ENCODE peak calls at places on chromosomes 2 and 18, in seven cellular contexts. T is tibial artery, Z is AG09319, X is fibroblast of the aortic adventitia, H is AG10803, B is PC-3, U is SK-N-SH. J is an unnamed sample.

GRCh38 chr2:58299123-58299522 is 58.0 kb upstream of the FANCL start:
- DNase-seq in Z (no peak), U (no peak), X (no peak), B (peak), H (no peak), T (no peak), J (no peak)

GRCh38 chr2:226151157-226151556 is 648.5 kb downstream of the IRS1 start:
- DNase-seq in X (no peak), Z (no peak), T (no peak), H (no peak), B (no peak), U (no peak), J (no peak)

GRCh38 chr2:55668956-55669355 is 24.7 kb downstream of the PNPT1 start:
- DNase-seq in H (no peak), Z (no peak), X (no peak), T (no peak), B (no peak), U (no peak), J (no peak)

GRCh38 chr2:205692095-205692494 is 9.8 kb downstream of the NRP2 start:
- DNase-seq in H (peak), U (no peak), B (peak), T (no peak), Z (no peak), X (peak), J (no peak)

GRCh38 chr2:220263300-220263699 is 635.9 kb downstream of the SLC4A3 start:
- DNase-seq in T (no peak), X (no peak), B (no peak), U (no peak), H (no peak), Z (no peak), J (no peak)

GRCh38 chr2:46854260-46854659 is 61.3 kb downstream of the MCFD2 start:
- DNase-seq in X (peak), B (no peak), U (no peak), T (peak), Z (no peak), H (no peak), J (no peak)

GRCh38 chr18:41842886-41843285 is 112.1 kb upstream of the PIK3C3 start:
- DNase-seq in U (no peak), T (no peak), Z (no peak), B (peak), X (no peak), H (no peak), J (no peak)

GRCh38 chr2:219688560-219689445 is 61.4 kb downstream of the SLC4A3 start:
- DNase-seq in Z (no peak), X (peak), T (peak), B (peak), U (no peak), H (peak), J (peak)

GRCh38 chr18:35337256-35337655 is 7.0 kb downstream of the ZNF24 start:
- DNase-seq in Z (no peak), U (no peak), T (no peak), H (no peak), X (no peak), B (no peak), J (no peak)

GRCh38 chr2:37377187-37377532 is 32.7 kb downstream of the QPCT start:
- DNase-seq in H (peak), U (no peak), X (peak), T (no peak), B (peak), Z (no peak), J (no peak)

GRCh38 chr2:30231726-30232026 is 342 bp downstream of the LBH start:
- DNase-seq in U (no peak), B (no peak), Z (no peak), X (no peak), H (no peak), T (no peak), J (no peak)

GRCh38 chr2:119548516-119549120 is 4.4 kb downstream of the CFAP221 start:
- DNase-seq in H (no peak), U (no peak), T (no peak), B (no peak), X (no peak), Z (no peak), J (no peak)

GRCh38 chr18:27447930-27448329 is 262.8 kb upstream of the CHST9 start:
- DNase-seq in T (no peak), X (no peak), B (no peak), U (no peak), Z (no peak), H (no peak), J (no peak)

GRCh38 chr18:2441544-2441943 is 129.8 kb downstream of the METTL4 start:
- DNase-seq in Z (no peak), T (no peak), B (peak), X (no peak), U (no peak), H (peak), J (peak)

GRCh38 chr2:133490412-133490958 is 77.8 kb downstream of the NCKAP5 start:
- DNase-seq in H (no peak), Z (no peak), B (no peak), U (no peak), T (no peak), X (peak), J (no peak)

GRCh38 chr18:58205087-58205779 is 161.2 kb downstream of the NEDD4L start:
- DNase-seq in U (no peak), B (no peak), Z (peak), X (peak), H (peak), T (no peak), J (no peak)

GRCh38 chr2:113088173-113088992 is 20.6 kb downstream of the IL1F10 start:
- DNase-seq in T (no peak), X (no peak), Z (no peak), B (no peak), U (no peak), H (no peak), J (no peak)

GRCh38 chr18:79399275-79400081 is 3.7 kb downstream of the NFATC1 start:
- DNase-seq in B (no peak), H (no peak), T (no peak), U (no peak), X (no peak), Z (no peak), J (no peak)

GRCh38 chr18:50981381-50981780 is 13.5 kb downstream of the ELAC1 start:
- DNase-seq in T (no peak), X (no peak), U (no peak), B (no peak), Z (no peak), H (peak), J (no peak)

GRCh38 chr2:24258718-24259117 is 83.9 kb downstream of the FAM228A start:
- DNase-seq in T (no peak), X (no peak), H (no peak), U (no peak), B (no peak), Z (no peak), J (no peak)

GRCh38 chr2:18345848-18346247 is 214.6 kb downstream of the RDH14 start:
- DNase-seq in U (no peak), T (no peak), X (peak), Z (no peak), H (peak), B (peak), J (no peak)

GRCh38 chr18:10379511-10379910 is 74.9 kb upstream of the APCDD1 start:
- DNase-seq in Z (no peak), T (no peak), U (no peak), H (peak), B (peak), X (no peak), J (peak)

GRCh38 chr18:56302161-56302560 is 336.2 kb downstream of the TXNL1 start:
- DNase-seq in B (no peak), H (no peak), X (no peak), Z (no peak), U (no peak), T (no peak), J (no peak)

GRCh38 chr18:48161911-48162698 is 231.6 kb upstream of the SMAD2 start:
- DNase-seq in H (no peak), X (no peak), Z (no peak), B (no peak), T (no peak), U (no peak), J (no peak)

GRCh38 chr2:118292991-118293390 is 204.7 kb downstream of the INSIG2 start:
- DNase-seq in T (no peak), B (peak), H (peak), Z (no peak), X (peak), U (no peak), J (no peak)

GRCh38 chr2:170711774-170712652 is 3.1 kb upstream of the SP5 start:
- DNase-seq in B (no peak), Z (no peak), T (no peak), H (no peak), X (no peak), U (no peak), J (no peak)

GRCh38 chr2:71556811-71557210 is 103.5 kb downstream of the DYSF start:
- DNase-seq in X (no peak), H (no peak), Z (no peak), B (no peak), U (no peak), T (no peak), J (no peak)

GRCh38 chr18:53219853-53220252 is 879.9 kb downstream of the DCC start:
- DNase-seq in T (no peak), U (no peak), Z (no peak), H (no peak), X (no peak), B (no peak), J (no peak)

DNA sequence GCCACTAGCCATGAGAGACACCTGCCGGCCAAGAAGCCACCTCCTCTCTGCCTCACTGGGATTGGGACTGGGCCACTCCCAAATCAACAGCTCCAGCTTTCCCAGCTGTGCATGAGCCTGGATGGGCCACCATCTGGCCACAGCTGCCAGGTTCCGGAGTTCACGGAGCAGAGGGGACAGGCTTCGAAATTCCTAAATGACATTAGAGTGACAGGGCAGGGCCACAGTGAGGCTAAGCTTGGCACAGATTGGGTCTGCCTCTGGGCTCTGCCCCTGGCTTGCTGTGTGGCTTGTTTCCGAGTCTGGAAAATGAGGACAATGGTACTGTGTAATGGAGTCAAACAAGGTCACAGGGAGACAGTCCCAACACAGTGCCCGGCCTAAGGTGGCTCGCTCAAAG is 6.5 kb downstream of the DIPK1C start:
- DNase-seq in H (no peak), T (peak), Z (no peak), U (no peak), B (no peak), X (no peak), J (no peak)
- TF ChIP-seq CTCF in H (no peak), T (no peak), Z (no peak), U (no peak), B (no peak), X (no peak), J (no peak)

GRCh38 chr2:69911985-69912563 is 2.8 kb upstream of the MXD1 start:
- DNase-seq in U (peak), Z (no peak), H (peak), T (no peak), B (peak), X (peak), J (no peak)
- TF ChIP-seq CTCF in U (peak), Z (peak), H (peak), T (peak), B (peak), X (peak), J (peak)

DNA sequence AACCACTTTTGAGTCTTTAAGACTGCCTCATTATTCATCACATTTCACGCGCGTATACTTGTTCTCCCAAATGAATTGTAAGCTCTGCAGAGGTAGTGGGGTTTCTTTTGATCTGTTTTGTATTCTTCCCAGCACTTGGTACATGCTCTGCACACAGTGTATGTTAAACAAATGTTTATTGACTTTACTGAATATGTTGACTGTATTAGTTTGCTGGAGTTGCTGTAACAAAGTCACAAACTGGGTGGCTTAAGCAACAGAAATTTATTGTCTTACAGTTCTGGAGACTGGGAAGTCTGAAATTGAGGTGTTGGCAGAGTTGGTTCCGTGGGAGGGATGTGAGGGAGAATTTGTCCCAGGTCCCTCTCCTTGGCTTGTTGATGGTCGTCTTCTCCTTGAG is 65.1 kb downstream of the CDK15 start:
- DNase-seq in X (no peak), Z (no peak), H (no peak), T (no peak), U (no peak), B (no peak), J (no peak)
- TF ChIP-seq CTCF in X (no peak), Z (no peak), H (no peak), T (no peak), U (no peak), B (no peak), J (no peak)

DNA sequence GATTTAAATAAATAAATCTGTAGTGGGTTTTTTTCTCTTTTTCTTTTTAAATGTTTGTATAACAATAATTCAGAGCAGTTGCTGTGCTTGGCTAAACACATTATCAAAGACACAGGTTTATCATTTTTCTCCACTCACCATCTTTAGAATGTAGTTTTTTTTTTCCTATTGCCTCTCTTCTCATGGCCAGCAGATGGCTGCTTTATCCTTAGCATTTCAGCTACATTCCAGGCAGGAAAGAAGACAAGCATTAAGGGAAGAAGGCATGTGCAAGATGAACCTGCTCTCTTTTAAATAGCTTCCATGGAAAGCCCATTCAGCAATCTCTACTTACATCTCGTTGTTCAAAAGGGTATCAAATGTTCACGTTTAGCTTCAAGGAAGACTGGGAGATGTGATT is 42.6 kb downstream of the ARHGAP15 start:
- DNase-seq in B (peak), X (peak), H (peak), T (no peak), U (no peak), Z (no peak), J (no peak)
- TF ChIP-seq CTCF in B (peak), X (peak), H (peak), T (peak), U (peak), Z (peak), J (no peak)

DNA sequence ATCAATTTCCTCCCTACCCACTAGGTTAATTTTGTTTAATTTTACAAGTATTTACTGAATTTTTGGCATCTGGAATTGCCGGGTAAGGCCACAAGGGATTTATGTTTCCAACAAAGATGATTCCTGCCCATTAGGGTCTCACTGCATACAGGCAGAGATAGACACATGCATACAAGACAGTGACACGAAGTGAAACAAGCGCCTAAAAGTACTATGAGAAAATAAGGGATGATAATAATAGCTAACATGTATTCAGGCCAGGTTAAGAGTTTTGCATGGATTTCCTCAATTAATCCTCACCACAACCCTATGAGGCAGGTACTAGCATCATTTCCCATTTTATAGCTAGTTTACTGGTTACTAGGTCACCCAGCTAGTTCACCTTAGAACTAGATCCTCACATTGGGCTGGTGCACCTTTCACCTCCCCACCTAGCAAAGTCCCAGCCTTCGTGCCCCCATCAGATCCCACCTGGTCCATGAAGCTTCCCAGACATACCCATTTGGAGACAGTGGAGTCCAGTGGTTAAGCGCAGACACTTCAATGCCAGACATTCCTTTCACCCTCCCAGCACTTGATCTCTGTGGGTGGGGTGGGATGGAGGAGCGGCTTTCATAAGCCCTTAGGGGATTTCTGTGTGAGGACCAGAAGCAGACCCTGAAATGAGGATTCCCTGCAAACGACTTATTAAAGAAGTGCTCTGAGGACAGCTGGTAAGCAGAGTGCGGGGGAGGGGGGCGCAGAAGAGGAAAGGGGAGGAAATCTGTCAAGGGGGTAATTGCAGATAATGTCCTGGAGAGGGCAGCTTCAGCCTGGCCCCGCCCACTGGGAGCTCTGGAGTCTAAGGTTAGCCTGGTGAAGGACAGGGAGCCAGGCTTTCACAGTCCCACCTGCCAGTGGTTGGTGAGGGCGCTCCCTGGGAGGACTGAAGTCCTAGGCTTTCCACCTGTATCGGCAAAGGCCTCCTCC is 5.8 kb upstream of the DGUOK start:
- DNase-seq in U (peak), Z (no peak), H (no peak), X (no peak), T (no peak), B (no peak), J (no peak)
- TF ChIP-seq CTCF in U (peak), Z (peak), H (peak), X (peak), T (no peak), B (peak), J (no peak)

DNA sequence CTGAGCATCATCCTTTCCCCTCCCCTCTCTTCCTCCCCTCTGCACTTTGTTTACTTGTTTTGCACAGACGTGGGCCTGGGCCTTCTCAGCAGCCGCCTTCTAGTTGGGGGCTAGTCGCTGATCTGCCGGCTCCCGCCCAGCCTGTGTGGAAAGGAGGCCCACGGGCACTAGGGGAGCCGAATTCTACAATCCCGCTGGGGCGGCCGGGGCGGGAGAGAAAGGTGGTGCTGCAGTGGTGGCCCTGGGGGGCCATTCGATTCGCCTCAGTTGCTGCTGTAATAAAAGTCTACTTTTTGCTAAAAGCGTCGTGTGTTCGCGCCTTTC is 261 bp upstream of the KRTCAP3 start:
- DNase-seq in B (no peak), X (no peak), Z (no peak), H (no peak), T (no peak), U (no peak), J (no peak)
- TF ChIP-seq CTCF in B (no peak), X (no peak), Z (no peak), H (no peak), T (no peak), U (no peak), J (no peak)

J was measured in HFF-Myc.